ENCODE peak calls at places on chromosomes 11 and 22, in four cellular contexts. U is colonic mucosa, L is hepatocyte, E is endothelial cell of umbilical vein. B is an unnamed sample.

GRCh38 chr11:96339704-96340554 is 3.1 kb downstream of the MAML2 start:
- DNase-seq in U (peak), L (no peak), E (no peak), B (no peak)

GRCh38 chr11:75858613-75859012 is 43.6 kb downstream of the UVRAG start:
- DNase-seq in U (no peak), L (no peak), E (no peak), B (peak)

GRCh38 chr22:45895436-45896152 is 81.4 kb downstream of the WNT7B start:
- DNase-seq in U (no peak), L (no peak), E (no peak), B (no peak)

GRCh38 chr11:103609117-103610066 is 427.0 kb upstream of the DDI1 start:
- DNase-seq in U (no peak), L (peak), E (peak), B (peak)

GRCh38 chr11:37449146-37449545 is 851.1 kb upstream of the RAG2 start:
- DNase-seq in U (no peak), L (peak), E (no peak), B (peak)

GRCh38 chr11:130209128-130209932 is 49.7 kb downstream of the ST14 start:
- DNase-seq in U (peak), L (no peak), E (no peak), B (no peak)

GRCh38 chr11:15035283-15035682 is 38.1 kb upstream of the CALCB start:
- DNase-seq in U (peak), L (no peak), E (no peak), B (no peak)

GRCh38 chr22:19507534-19507861 is 16.7 kb downstream of the CLDN5 start:
- DNase-seq in U (no peak), L (no peak), E (no peak), B (no peak)

GRCh38 chr22:46070722-46071450 is 79.4 kb upstream of the PPARA start:
- DNase-seq in U (peak), L (peak), E (peak), B (peak)

GRCh38 chr11:120985718-120986569 is 38.0 kb upstream of the TBCEL start:
- DNase-seq in U (peak), L (peak), E (peak), B (peak)

GRCh38 chr11:45193695-45194094 is 47.3 kb downstream of the PRDM11 start:
- DNase-seq in U (no peak), L (no peak), E (no peak), B (no peak)

GRCh38 chr11:2369896-2370295 is 7.2 kb upstream of the CD81 start:
- DNase-seq in U (no peak), L (no peak), E (no peak), B (no peak)

GRCh38 chr11:9137293-9138132 is 46.1 kb upstream of the SCUBE2 start:
- DNase-seq in U (peak), L (peak), E (peak), B (peak)

GRCh38 chr11:3797329-3798090 is at the start of gene NUP98:
- DNase-seq in U (peak), L (peak), E (peak), B (peak)

GRCh38 chr11:125062196-125062930 is 742 bp upstream of the SLC37A2 start:
- DNase-seq in U (no peak), L (no peak), E (no peak), B (no peak)

GRCh38 chr11:125061237-125061636 is 1.9 kb upstream of the SLC37A2 start:
- DNase-seq in U (no peak), L (no peak), E (no peak), B (no peak)

GRCh38 chr11:125064070-125064469 is 965 bp downstream of the SLC37A2 start:
- DNase-seq in U (no peak), L (no peak), E (no peak), B (no peak)

GRCh38 chr11:125063429-125064043 is 431 bp downstream of the SLC37A2 start:
- DNase-seq in U (no peak), L (no peak), E (no peak), B (no peak)

GRCh38 chr11:125062931-125063428 is at the start of gene SLC37A2:
- DNase-seq in U (peak), L (peak), E (peak), B (peak)
- TF ChIP-seq CTCF in U (no peak), L (peak), E (peak), B (peak)

GRCh38 chr11:97454988-97455387 is 1065.2 kb downstream of the JRKL start:
- DNase-seq in U (no peak), L (peak), E (peak), B (no peak)
- TF ChIP-seq CTCF in U (no peak), L (peak), E (peak), B (peak)

GRCh38 chr22:37953437-37954179 is at the start of the genes C22orf23 and POLR2F:
- DNase-seq in U (peak), L (peak), E (peak), B (peak)

GRCh38 chr22:37957232-37957631 is 3.7 kb downstream of the POLR2F start:
- DNase-seq in U (no peak), L (no peak), E (no peak), B (no peak)

GRCh38 chr22:37953062-37953436 is 352 bp downstream of the C22orf23 start:
- DNase-seq in U (no peak), L (no peak), E (no peak), B (peak)

DNA sequence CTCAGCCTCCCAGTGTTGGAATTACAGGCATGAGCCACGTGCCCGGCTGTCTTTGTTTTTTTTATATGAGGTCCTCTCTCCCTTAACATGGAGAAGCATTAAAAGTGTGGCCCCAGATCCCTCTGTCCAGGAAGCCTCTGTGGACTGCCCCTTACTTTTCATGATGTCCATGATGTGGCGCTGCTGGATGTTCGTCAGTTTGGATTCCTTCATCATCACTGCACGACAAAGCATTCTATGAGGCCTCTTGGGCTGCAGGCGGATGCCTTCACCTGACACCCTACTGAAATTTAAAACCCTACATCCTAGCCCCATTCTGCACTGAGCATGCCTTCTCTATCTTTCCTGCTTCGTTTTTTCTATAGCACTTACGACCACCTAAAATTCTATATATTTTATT is 2.1 kb downstream of the C22orf23 start:
- DNase-seq in U (no peak), L (no peak), E (no peak), B (no peak)
- TF ChIP-seq CTCF in U (no peak), L (no peak), E (no peak), B (peak)

DNA sequence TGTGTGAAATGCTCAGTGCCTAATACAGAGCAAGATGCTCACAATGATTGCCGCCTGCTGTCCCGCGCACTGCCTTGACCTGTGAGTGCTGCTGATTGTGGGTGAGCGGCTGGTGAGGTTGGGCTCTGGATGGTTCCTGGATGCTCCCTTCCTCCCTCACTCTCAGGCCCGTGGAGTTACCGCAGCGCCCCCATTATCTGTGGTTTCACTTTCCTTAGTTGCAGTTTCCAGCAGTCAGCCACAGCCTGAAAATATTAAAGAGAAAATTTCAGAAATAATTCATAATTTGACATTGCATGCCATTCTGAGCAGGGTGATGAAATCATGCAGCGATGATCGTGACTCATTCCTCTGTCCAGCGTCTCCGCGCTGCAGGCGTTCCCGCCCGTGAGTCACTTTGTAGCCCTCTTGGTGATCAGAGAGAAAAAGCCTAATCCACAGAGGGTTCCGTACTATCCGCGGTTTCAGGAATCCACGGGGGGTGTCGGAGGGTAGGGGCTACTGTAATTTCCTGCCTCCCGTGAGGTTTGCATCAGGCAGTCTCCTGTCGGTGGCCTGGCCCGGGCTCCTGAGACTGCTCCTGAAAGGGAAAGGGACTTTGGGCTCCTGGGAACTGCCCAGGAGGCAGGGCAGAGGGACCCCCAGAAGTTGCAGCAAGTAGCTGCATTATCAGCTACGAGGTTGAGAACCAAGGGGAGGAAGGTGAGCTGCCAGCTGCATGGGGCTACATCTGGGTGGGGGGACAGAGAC is 10.6 kb downstream of the RPL3 start:
- DNase-seq in U (no peak), L (peak), E (peak), B (peak)
- TF ChIP-seq CTCF in U (no peak), L (no peak), E (peak), B (peak)

GRCh38 chr11:67630943-67631331 is 1.2 kb upstream of the NUDT8 start:
- DNase-seq in U (no peak), L (no peak), E (no peak), B (no peak)
- TF ChIP-seq CTCF in U (no peak), L (no peak), E (no peak), B (peak)

B was measured in HFFc6.